ENCODE peak calls at places on chromosomes 12 and 14, in five cellular contexts. H is cardiac muscle cell; K is CD8-positive, alpha-beta memory T cell; I is endodermal cell; Y is A549. F is an unnamed sample.

GRCh38 chr14:37061697-37062096 is 110.7 kb downstream of the SLC25A21 start:
- DNase-seq in Y (no peak), I (no peak), H (no peak), K (no peak), F (no peak)

GRCh38 chr12:55706840-55707671 is 648 bp downstream of the ITGA7 start:
- DNase-seq in I (peak; percentile 87), Y (no peak), K (no peak), H (no peak), F (peak; percentile 30)

GRCh38 chr12:55931780-55932545 is 1.0 kb downstream of the DGKA start:
- DNase-seq in I (peak; percentile 88), Y (no peak), H (peak; percentile 50), K (no peak), F (peak; percentile 71)

GRCh38 chr12:107179883-107180282 is 86.5 kb upstream of the CRY1 start:
- DNase-seq in K (no peak), Y (peak; percentile 21), H (no peak), I (no peak), F (no peak)

GRCh38 chr14:64209428-64210165 is 84.6 kb downstream of the ESR2 start:
- DNase-seq in H (peak; percentile 77), K (no peak), Y (no peak), I (no peak), F (no peak)

GRCh38 chr12:1099158-1099557 is 108.1 kb downstream of the ERC1 start:
- DNase-seq in H (no peak), Y (no peak), I (no peak), K (no peak), F (no peak)

GRCh38 chr14:50875359-50876090 is 3.7 kb downstream of the ABHD12B start:
- DNase-seq in K (peak; percentile 72), Y (no peak), I (peak; percentile 58), H (no peak), F (no peak)

GRCh38 chr14:62736426-62737043 is 308.7 kb downstream of the KCNH5 start:
- DNase-seq in H (no peak), K (no peak), I (no peak), Y (peak; percentile 69), F (no peak)

GRCh38 chr12:1591029-1591428 is 3.4 kb downstream of the FBXL14 start:
- DNase-seq in I (no peak), H (no peak), K (peak; percentile 63), Y (peak; percentile 40), F (no peak)

GRCh38 chr12:5493018-5493417 is 61.1 kb downstream of the NTF3 start:
- DNase-seq in Y (no peak), K (no peak), I (peak; percentile 70), H (no peak), F (no peak)

GRCh38 chr12:128933039-128933438 is 79.8 kb downstream of the GLT1D1 start:
- DNase-seq in H (no peak), K (no peak), Y (no peak), I (no peak), F (no peak)

GRCh38 chr12:17016116-17016864 is 410.3 kb upstream of the LMO3 start:
- DNase-seq in H (no peak), Y (no peak), K (no peak), I (no peak), F (no peak)

GRCh38 chr12:88698471-88698870 is 118.2 kb upstream of the KITLG start:
- DNase-seq in H (no peak), Y (no peak), K (no peak), I (no peak), F (no peak)

GRCh38 chr14:20332946-20333782 is at the start of gene CCNB1IP1:
- DNase-seq in K (peak; percentile 69), Y (peak; percentile 93), I (peak; percentile 81), H (peak; percentile 92), F (peak; percentile 41)

GRCh38 chr12:32885831-32886230 is 10.7 kb downstream of the PKP2 start:
- DNase-seq in I (no peak), H (no peak), K (no peak), Y (no peak), F (no peak)

GRCh38 chr12:9391751-9392240 is 183.6 kb upstream of the PZP start:
- DNase-seq in K (no peak), I (peak; percentile 44), H (no peak), Y (no peak), F (no peak)

GRCh38 chr12:4278582-4278939 is 5.0 kb downstream of the CCND2 start:
- DNase-seq in K (no peak), I (no peak), H (no peak), Y (no peak), F (no peak)

GRCh38 chr14:101876539-101876938 is 87.8 kb upstream of the DYNC1H1 start:
- DNase-seq in Y (no peak), K (peak; percentile 77), I (no peak), H (peak; percentile 61), F (no peak)

GRCh38 chr14:91280129-91280528 is 35.6 kb upstream of the GPR68 start:
- DNase-seq in I (no peak), K (no peak), Y (no peak), H (no peak), F (no peak)

GRCh38 chr14:20801726-20802125 is 918 bp downstream of the RNASE1 start:
- DNase-seq in K (no peak), H (peak; percentile 26), Y (no peak), I (no peak), F (peak; percentile 20)

GRCh38 chr12:106987846-106988245 is 900 bp upstream of the MTERF2 start:
- DNase-seq in Y (no peak), H (no peak), I (peak; percentile 70), K (no peak), F (no peak)

GRCh38 chr14:72907886-72908285 is 14.0 kb upstream of the DPF3 start:
- DNase-seq in Y (no peak), H (peak; percentile 36), I (peak; percentile 63), K (no peak), F (no peak)

GRCh38 chr12:45244561-45245348 is 28.9 kb downstream of the ANO6 start:
- DNase-seq in K (no peak), I (no peak), H (peak; percentile 77), Y (no peak), F (no peak)

GRCh38 chr14:75711134-75711795 is 50.2 kb downstream of the TTLL5 start:
- DNase-seq in K (no peak), Y (peak; percentile 51), H (peak; percentile 80), I (peak; percentile 67), F (peak; percentile 44)

GRCh38 chr14:58078068-58078467 is 73.9 kb downstream of the ARMH4 start:
- DNase-seq in Y (no peak), H (peak; percentile 60), K (no peak), I (no peak), F (no peak)

GRCh38 chr12:5756443-5756842 is 188.6 kb downstream of the ANO2 start:
- DNase-seq in Y (no peak), K (no peak), H (no peak), I (no peak), F (no peak)

GRCh38 chr14:103070263-103070885 is 13.0 kb upstream of the CDC42BPB start:
- DNase-seq in I (no peak), H (no peak), K (no peak), Y (no peak), F (no peak)

GRCh38 chr12:64665506-64665905 is 55.2 kb downstream of the RASSF3 start:
- DNase-seq in Y (no peak), H (peak; percentile 35), I (peak; percentile 80), K (peak; percentile 71), F (no peak)

GRCh38 chr14:40447032-40447431 is 1014.8 kb upstream of the FBXO33 start:
- DNase-seq in K (no peak), I (no peak), Y (no peak), H (no peak), F (no peak)

GRCh38 chr14:37585971-37586759 is 8.9 kb downstream of the FOXA1 start:
- DNase-seq in K (no peak), I (no peak), H (no peak), Y (no peak), F (no peak)

GRCh38 chr14:96094656-96095055 is 55.5 kb downstream of the C14orf132 start:
- DNase-seq in I (peak; percentile 29), H (no peak), Y (no peak), K (no peak), F (no peak)

GRCh38 chr12:121955258-121956040 is 37.1 kb downstream of the CFAP251 start:
- DNase-seq in Y (peak; percentile 48), K (no peak), I (no peak), H (peak; percentile 44), F (no peak)

GRCh38 chr14:35818346-35819115 is 7.6 kb upstream of the BRMS1L start:
- DNase-seq in H (peak; percentile 61), Y (peak; percentile 59), I (no peak), K (no peak), F (no peak)

GRCh38 chr14:65131176-65131765 is 29.0 kb upstream of the MAX start:
- DNase-seq in K (no peak), Y (peak; percentile 34), I (no peak), H (no peak), F (no peak)

GRCh38 chr12:30959110-30959710 is 32.7 kb downstream of the TSPAN11 start:
- DNase-seq in K (no peak), I (no peak), Y (no peak), H (no peak), F (no peak)

GRCh38 chr12:15629761-15630160 is 159.4 kb downstream of the EPS8 start:
- DNase-seq in Y (peak; percentile 32), H (peak; percentile 60), K (no peak), I (no peak), F (no peak)

GRCh38 chr12:124328116-124328515 is 33.2 kb downstream of the RFLNA start:
- DNase-seq in I (peak; percentile 49), Y (no peak), K (no peak), H (no peak), F (peak; percentile 9)
- H3K27ac ChIP-seq in I (no peak overlapping the region), Y (no peak overlapping the region), K (no peak overlapping the region), H (peak overlapping the region; percentile 71), F (peak overlapping the region; percentile 63)

GRCh38 chr12:93136243-93137015 is 207.3 kb upstream of the EEA1 start:
- DNase-seq in K (no peak), I (no peak), Y (no peak), H (no peak), F (no peak)

GRCh38 chr12:93135286-93136239 is 206.5 kb upstream of the EEA1 start:
- DNase-seq in I (no peak), H (no peak), K (no peak), Y (no peak), F (no peak)

GRCh38 chr12:93140309-93140708 is 211.2 kb upstream of the EEA1 start:
- DNase-seq in I (no peak), K (no peak), H (no peak), Y (no peak), F (no peak)

GRCh38 chr12:93139028-93139665 is 210.1 kb upstream of the EEA1 start:
- DNase-seq in H (no peak), I (no peak), Y (no peak), K (no peak), F (no peak)

GRCh38 chr12:93137656-93138612 is 208.8 kb upstream of the EEA1 start:
- DNase-seq in H (peak; percentile 54), Y (peak; percentile 60), I (no peak), K (no peak), F (no peak)
- H3K27ac ChIP-seq in H (no peak overlapping the region), Y (no peak overlapping the region), I (no peak overlapping the region), K (no peak overlapping the region), F (no peak overlapping the region)

GRCh38 chr14:105206873-105207272 is 25.8 kb upstream of the NUDT14 start:
- DNase-seq in H (no peak), I (no peak), Y (no peak), K (no peak), F (no peak)
- H3K27ac ChIP-seq in H (no peak overlapping the region), I (no peak overlapping the region), Y (no peak overlapping the region), K (no peak overlapping the region), F (no peak overlapping the region)

DNA sequence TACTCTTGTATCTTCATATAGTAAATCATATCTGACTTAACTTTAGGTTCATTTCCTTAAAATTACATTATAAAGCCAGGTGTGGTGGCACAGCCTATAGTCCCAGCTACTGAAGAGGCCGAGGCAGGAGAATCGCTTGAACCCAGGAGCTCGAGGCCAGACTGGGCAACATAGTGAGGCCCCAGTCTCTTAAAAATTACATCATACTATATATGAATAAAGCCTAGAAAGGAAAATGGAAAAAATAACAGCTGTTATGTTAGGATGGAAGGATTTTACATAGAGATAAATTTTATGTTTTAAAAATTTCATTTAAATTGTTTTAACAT is 4.2 kb downstream of the HECTD1 start:
- DNase-seq in K (no peak), H (no peak), Y (no peak), I (no peak), F (no peak)
- H3K27ac ChIP-seq in K (no peak overlapping the region), H (no peak overlapping the region), Y (no peak overlapping the region), I (no peak overlapping the region), F (no peak overlapping the region)

F was measured in substantia nigra.